ENCODE peak calls at places on chromosomes 1 and 21, in four cellular contexts. One of them, this sample, is unnamed.
A peak's percentile ranks its signal among the peaks of the same experiment; 100 is the strongest.

GRCh38 chr1:156675271-156675708 is 1.9 kb downstream of the NES start:
- DNase-seq in NCI-H1105: no peak
- DNase-seq in NCI-H1092: no peak
- DNase-seq in activated T-helper 1 cell treated with anti-CD3 and anti-CD28 coated beads, Interleukin-12 subunit alpha, Interleukin-12 subunit beta, Interleukin-2, Interleukin-4 antibody, amounts not matched to agents 30 ng/mL and 10 ng/mL and 1 ng/mL, durations not matched to agents 14 hours and 24 hours and 36 hours: no peak
- DNase-seq in this sample: no peak

GRCh38 chr1:91020967-91021685 is 709 bp downstream of the ZNF644 start:
- DNase-seq in NCI-H1105: peak; percentile 94
- DNase-seq in NCI-H1092: peak; percentile 88
- DNase-seq in activated T-helper 1 cell treated with anti-CD3 and anti-CD28 coated beads, Interleukin-12 subunit alpha, Interleukin-12 subunit beta, Interleukin-2, Interleukin-4 antibody, amounts not matched to agents 30 ng/mL and 10 ng/mL and 1 ng/mL, durations not matched to agents 14 hours and 24 hours and 36 hours: peak; percentile 65
- DNase-seq in this sample: peak; percentile 87

GRCh38 chr1:116538527-116538926 is 32.3 kb downstream of the CD58 start:
- DNase-seq in NCI-H1105: no peak
- DNase-seq in NCI-H1092: no peak
- DNase-seq in activated T-helper 1 cell treated with anti-CD3 and anti-CD28 coated beads, Interleukin-12 subunit alpha, Interleukin-12 subunit beta, Interleukin-2, Interleukin-4 antibody, amounts not matched to agents 30 ng/mL and 10 ng/mL and 1 ng/mL, durations not matched to agents 14 hours and 24 hours and 36 hours: peak; percentile 51
- DNase-seq in this sample: peak; percentile 42

GRCh38 chr1:3749512-3749911 is 2.7 kb upstream of the CCDC27 start:
- DNase-seq in NCI-H1105: no peak
- DNase-seq in NCI-H1092: no peak
- DNase-seq in activated T-helper 1 cell treated with anti-CD3 and anti-CD28 coated beads, Interleukin-12 subunit alpha, Interleukin-12 subunit beta, Interleukin-2, Interleukin-4 antibody, amounts not matched to agents 30 ng/mL and 10 ng/mL and 1 ng/mL, durations not matched to agents 14 hours and 24 hours and 36 hours: no peak
- DNase-seq in this sample: no peak

GRCh38 chr1:244388961-244389360 is 62.7 kb downstream of the ADSS2 start:
- DNase-seq in NCI-H1105: no peak
- DNase-seq in NCI-H1092: no peak
- DNase-seq in activated T-helper 1 cell treated with anti-CD3 and anti-CD28 coated beads, Interleukin-12 subunit alpha, Interleukin-12 subunit beta, Interleukin-2, Interleukin-4 antibody, amounts not matched to agents 30 ng/mL and 10 ng/mL and 1 ng/mL, durations not matched to agents 14 hours and 24 hours and 36 hours: no peak
- DNase-seq in this sample: no peak

GRCh38 chr1:34977210-34977471 is 8.0 kb downstream of the TMEM35B start:
- DNase-seq in NCI-H1105: no peak
- DNase-seq in NCI-H1092: no peak
- DNase-seq in activated T-helper 1 cell treated with anti-CD3 and anti-CD28 coated beads, Interleukin-12 subunit alpha, Interleukin-12 subunit beta, Interleukin-2, Interleukin-4 antibody, amounts not matched to agents 30 ng/mL and 10 ng/mL and 1 ng/mL, durations not matched to agents 14 hours and 24 hours and 36 hours: no peak
- DNase-seq in this sample: no peak

GRCh38 chr1:11982010-11982392 is 1.8 kb downstream of the MFN2 start:
- DNase-seq in NCI-H1105: no peak
- DNase-seq in NCI-H1092: no peak
- DNase-seq in activated T-helper 1 cell treated with anti-CD3 and anti-CD28 coated beads, Interleukin-12 subunit alpha, Interleukin-12 subunit beta, Interleukin-2, Interleukin-4 antibody, amounts not matched to agents 30 ng/mL and 10 ng/mL and 1 ng/mL, durations not matched to agents 14 hours and 24 hours and 36 hours: no peak
- DNase-seq in this sample: no peak

GRCh38 chr21:43193651-43194302 is 25.0 kb downstream of the CRYAA start:
- DNase-seq in NCI-H1105: no peak
- DNase-seq in NCI-H1092: peak; percentile 26
- DNase-seq in activated T-helper 1 cell treated with anti-CD3 and anti-CD28 coated beads, Interleukin-12 subunit alpha, Interleukin-12 subunit beta, Interleukin-2, Interleukin-4 antibody, amounts not matched to agents 30 ng/mL and 10 ng/mL and 1 ng/mL, durations not matched to agents 14 hours and 24 hours and 36 hours: no peak
- DNase-seq in this sample: no peak

GRCh38 chr21:29145837-29146453 is 15.5 kb downstream of the MAP3K7CL start:
- DNase-seq in NCI-H1105: no peak
- DNase-seq in NCI-H1092: no peak
- DNase-seq in activated T-helper 1 cell treated with anti-CD3 and anti-CD28 coated beads, Interleukin-12 subunit alpha, Interleukin-12 subunit beta, Interleukin-2, Interleukin-4 antibody, amounts not matched to agents 30 ng/mL and 10 ng/mL and 1 ng/mL, durations not matched to agents 14 hours and 24 hours and 36 hours: no peak
- DNase-seq in this sample: no peak

GRCh38 chr1:182761396-182762395 is 27.9 kb upstream of the NPL start:
- DNase-seq in NCI-H1105: peak; percentile 9
- DNase-seq in NCI-H1092: no peak
- DNase-seq in activated T-helper 1 cell treated with anti-CD3 and anti-CD28 coated beads, Interleukin-12 subunit alpha, Interleukin-12 subunit beta, Interleukin-2, Interleukin-4 antibody, amounts not matched to agents 30 ng/mL and 10 ng/mL and 1 ng/mL, durations not matched to agents 14 hours and 24 hours and 36 hours: no peak
- DNase-seq in this sample: no peak

GRCh38 chr1:28341591-28341990 is 12.8 kb downstream of the MED18 start:
- DNase-seq in NCI-H1105: no peak
- DNase-seq in NCI-H1092: no peak
- DNase-seq in activated T-helper 1 cell treated with anti-CD3 and anti-CD28 coated beads, Interleukin-12 subunit alpha, Interleukin-12 subunit beta, Interleukin-2, Interleukin-4 antibody, amounts not matched to agents 30 ng/mL and 10 ng/mL and 1 ng/mL, durations not matched to agents 14 hours and 24 hours and 36 hours: no peak
- DNase-seq in this sample: no peak

GRCh38 chr1:162003825-162004205 is 19.9 kb downstream of the OLFML2B start:
- DNase-seq in NCI-H1105: no peak
- DNase-seq in NCI-H1092: no peak
- DNase-seq in activated T-helper 1 cell treated with anti-CD3 and anti-CD28 coated beads, Interleukin-12 subunit alpha, Interleukin-12 subunit beta, Interleukin-2, Interleukin-4 antibody, amounts not matched to agents 30 ng/mL and 10 ng/mL and 1 ng/mL, durations not matched to agents 14 hours and 24 hours and 36 hours: no peak
- DNase-seq in this sample: no peak

GRCh38 chr1:147741075-147741474 is 19.3 kb downstream of the GJA5 start:
- DNase-seq in NCI-H1105: no peak
- DNase-seq in NCI-H1092: no peak
- DNase-seq in activated T-helper 1 cell treated with anti-CD3 and anti-CD28 coated beads, Interleukin-12 subunit alpha, Interleukin-12 subunit beta, Interleukin-2, Interleukin-4 antibody, amounts not matched to agents 30 ng/mL and 10 ng/mL and 1 ng/mL, durations not matched to agents 14 hours and 24 hours and 36 hours: no peak
- DNase-seq in this sample: no peak

GRCh38 chr1:35642472-35642955 is 1.2 kb upstream of the PSMB2 start:
- DNase-seq in NCI-H1105: no peak
- DNase-seq in NCI-H1092: no peak
- DNase-seq in activated T-helper 1 cell treated with anti-CD3 and anti-CD28 coated beads, Interleukin-12 subunit alpha, Interleukin-12 subunit beta, Interleukin-2, Interleukin-4 antibody, amounts not matched to agents 30 ng/mL and 10 ng/mL and 1 ng/mL, durations not matched to agents 14 hours and 24 hours and 36 hours: no peak
- DNase-seq in this sample: no peak

GRCh38 chr1:215181518-215181917 is 99.0 kb downstream of the KCNK2 start:
- DNase-seq in NCI-H1105: no peak
- DNase-seq in NCI-H1092: no peak
- DNase-seq in activated T-helper 1 cell treated with anti-CD3 and anti-CD28 coated beads, Interleukin-12 subunit alpha, Interleukin-12 subunit beta, Interleukin-2, Interleukin-4 antibody, amounts not matched to agents 30 ng/mL and 10 ng/mL and 1 ng/mL, durations not matched to agents 14 hours and 24 hours and 36 hours: no peak
- DNase-seq in this sample: no peak

GRCh38 chr1:38777464-38777957 is 82.1 kb downstream of the RRAGC start:
- DNase-seq in NCI-H1105: no peak
- DNase-seq in NCI-H1092: no peak
- DNase-seq in activated T-helper 1 cell treated with anti-CD3 and anti-CD28 coated beads, Interleukin-12 subunit alpha, Interleukin-12 subunit beta, Interleukin-2, Interleukin-4 antibody, amounts not matched to agents 30 ng/mL and 10 ng/mL and 1 ng/mL, durations not matched to agents 14 hours and 24 hours and 36 hours: no peak
- DNase-seq in this sample: no peak

GRCh38 chr21:44460441-44460755 is 5.1 kb downstream of the LRRC3 start:
- DNase-seq in NCI-H1105: no peak
- DNase-seq in NCI-H1092: no peak
- DNase-seq in activated T-helper 1 cell treated with anti-CD3 and anti-CD28 coated beads, Interleukin-12 subunit alpha, Interleukin-12 subunit beta, Interleukin-2, Interleukin-4 antibody, amounts not matched to agents 30 ng/mL and 10 ng/mL and 1 ng/mL, durations not matched to agents 14 hours and 24 hours and 36 hours: no peak
- DNase-seq in this sample: no peak

GRCh38 chr1:227072991-227073390 is 132.9 kb downstream of the COQ8A start:
- DNase-seq in NCI-H1105: no peak
- DNase-seq in NCI-H1092: no peak
- DNase-seq in activated T-helper 1 cell treated with anti-CD3 and anti-CD28 coated beads, Interleukin-12 subunit alpha, Interleukin-12 subunit beta, Interleukin-2, Interleukin-4 antibody, amounts not matched to agents 30 ng/mL and 10 ng/mL and 1 ng/mL, durations not matched to agents 14 hours and 24 hours and 36 hours: no peak
- DNase-seq in this sample: no peak

GRCh38 chr1:173758980-173759379 is 44.2 kb downstream of the KLHL20 start:
- DNase-seq in NCI-H1105: no peak
- DNase-seq in NCI-H1092: no peak
- DNase-seq in activated T-helper 1 cell treated with anti-CD3 and anti-CD28 coated beads, Interleukin-12 subunit alpha, Interleukin-12 subunit beta, Interleukin-2, Interleukin-4 antibody, amounts not matched to agents 30 ng/mL and 10 ng/mL and 1 ng/mL, durations not matched to agents 14 hours and 24 hours and 36 hours: no peak
- DNase-seq in this sample: no peak

GRCh38 chr1:41282679-41283317 is 40.7 kb upstream of the SCMH1 start:
- DNase-seq in NCI-H1105: no peak
- DNase-seq in NCI-H1092: no peak
- DNase-seq in activated T-helper 1 cell treated with anti-CD3 and anti-CD28 coated beads, Interleukin-12 subunit alpha, Interleukin-12 subunit beta, Interleukin-2, Interleukin-4 antibody, amounts not matched to agents 30 ng/mL and 10 ng/mL and 1 ng/mL, durations not matched to agents 14 hours and 24 hours and 36 hours: no peak
- DNase-seq in this sample: peak; percentile 6

GRCh38 chr1:92108631-92109030 is 28.5 kb downstream of the BTBD8 start:
- DNase-seq in NCI-H1105: no peak
- DNase-seq in NCI-H1092: no peak
- DNase-seq in activated T-helper 1 cell treated with anti-CD3 and anti-CD28 coated beads, Interleukin-12 subunit alpha, Interleukin-12 subunit beta, Interleukin-2, Interleukin-4 antibody, amounts not matched to agents 30 ng/mL and 10 ng/mL and 1 ng/mL, durations not matched to agents 14 hours and 24 hours and 36 hours: no peak
- DNase-seq in this sample: no peak

GRCh38 chr1:222843434-222844107 is 28.7 kb downstream of the DISP1 start:
- DNase-seq in NCI-H1105: no peak
- DNase-seq in NCI-H1092: no peak
- DNase-seq in activated T-helper 1 cell treated with anti-CD3 and anti-CD28 coated beads, Interleukin-12 subunit alpha, Interleukin-12 subunit beta, Interleukin-2, Interleukin-4 antibody, amounts not matched to agents 30 ng/mL and 10 ng/mL and 1 ng/mL, durations not matched to agents 14 hours and 24 hours and 36 hours: no peak
- DNase-seq in this sample: no peak

GRCh38 chr1:49841767-49842166 is 182.0 kb downstream of the AGBL4 start:
- DNase-seq in NCI-H1105: no peak
- DNase-seq in NCI-H1092: no peak
- DNase-seq in activated T-helper 1 cell treated with anti-CD3 and anti-CD28 coated beads, Interleukin-12 subunit alpha, Interleukin-12 subunit beta, Interleukin-2, Interleukin-4 antibody, amounts not matched to agents 30 ng/mL and 10 ng/mL and 1 ng/mL, durations not matched to agents 14 hours and 24 hours and 36 hours: no peak
- DNase-seq in this sample: no peak

GRCh38 chr1:150765229-150765976 is at the start of gene CTSS:
- DNase-seq in NCI-H1105: no peak
- DNase-seq in NCI-H1092: no peak
- DNase-seq in activated T-helper 1 cell treated with anti-CD3 and anti-CD28 coated beads, Interleukin-12 subunit alpha, Interleukin-12 subunit beta, Interleukin-2, Interleukin-4 antibody, amounts not matched to agents 30 ng/mL and 10 ng/mL and 1 ng/mL, durations not matched to agents 14 hours and 24 hours and 36 hours: no peak
- DNase-seq in this sample: no peak

GRCh38 chr1:240055978-240056772 is 35.5 kb upstream of the FMN2 start:
- DNase-seq in NCI-H1105: no peak
- DNase-seq in NCI-H1092: peak; percentile 31
- DNase-seq in activated T-helper 1 cell treated with anti-CD3 and anti-CD28 coated beads, Interleukin-12 subunit alpha, Interleukin-12 subunit beta, Interleukin-2, Interleukin-4 antibody, amounts not matched to agents 30 ng/mL and 10 ng/mL and 1 ng/mL, durations not matched to agents 14 hours and 24 hours and 36 hours: no peak
- DNase-seq in this sample: no peak

GRCh38 chr1:201016943-201017827 is 6.3 kb downstream of the KIF21B start:
- DNase-seq in NCI-H1105: no peak
- DNase-seq in NCI-H1092: no peak
- DNase-seq in activated T-helper 1 cell treated with anti-CD3 and anti-CD28 coated beads, Interleukin-12 subunit alpha, Interleukin-12 subunit beta, Interleukin-2, Interleukin-4 antibody, amounts not matched to agents 30 ng/mL and 10 ng/mL and 1 ng/mL, durations not matched to agents 14 hours and 24 hours and 36 hours: no peak
- DNase-seq in this sample: no peak

GRCh38 chr1:217402301-217402700 is 228.6 kb downstream of the GPATCH2 start:
- DNase-seq in NCI-H1105: no peak
- DNase-seq in NCI-H1092: no peak
- DNase-seq in activated T-helper 1 cell treated with anti-CD3 and anti-CD28 coated beads, Interleukin-12 subunit alpha, Interleukin-12 subunit beta, Interleukin-2, Interleukin-4 antibody, amounts not matched to agents 30 ng/mL and 10 ng/mL and 1 ng/mL, durations not matched to agents 14 hours and 24 hours and 36 hours: no peak
- DNase-seq in this sample: no peak

GRCh38 chr1:230771773-230772354 is 24.7 kb downstream of the CAPN9 start:
- DNase-seq in NCI-H1105: no peak
- DNase-seq in NCI-H1092: no peak
- DNase-seq in activated T-helper 1 cell treated with anti-CD3 and anti-CD28 coated beads, Interleukin-12 subunit alpha, Interleukin-12 subunit beta, Interleukin-2, Interleukin-4 antibody, amounts not matched to agents 30 ng/mL and 10 ng/mL and 1 ng/mL, durations not matched to agents 14 hours and 24 hours and 36 hours: no peak
- DNase-seq in this sample: no peak

GRCh38 chr1:146032613-146033219 is 11.2 kb upstream of the HJV start:
- DNase-seq in NCI-H1105: peak; percentile 39
- DNase-seq in NCI-H1092: peak; percentile 16
- DNase-seq in activated T-helper 1 cell treated with anti-CD3 and anti-CD28 coated beads, Interleukin-12 subunit alpha, Interleukin-12 subunit beta, Interleukin-2, Interleukin-4 antibody, amounts not matched to agents 30 ng/mL and 10 ng/mL and 1 ng/mL, durations not matched to agents 14 hours and 24 hours and 36 hours: no peak
- DNase-seq in this sample: no peak

GRCh38 chr1:11924334-11925195 is 1.7 kb downstream of the KIAA2013 start:
- DNase-seq in NCI-H1105: no peak
- DNase-seq in NCI-H1092: no peak
- DNase-seq in activated T-helper 1 cell treated with anti-CD3 and anti-CD28 coated beads, Interleukin-12 subunit alpha, Interleukin-12 subunit beta, Interleukin-2, Interleukin-4 antibody, amounts not matched to agents 30 ng/mL and 10 ng/mL and 1 ng/mL, durations not matched to agents 14 hours and 24 hours and 36 hours: no peak
- DNase-seq in this sample: no peak

GRCh38 chr1:222288056-222288455 is 259.8 kb downstream of the HHIPL2 start:
- DNase-seq in NCI-H1105: no peak
- DNase-seq in NCI-H1092: no peak
- DNase-seq in activated T-helper 1 cell treated with anti-CD3 and anti-CD28 coated beads, Interleukin-12 subunit alpha, Interleukin-12 subunit beta, Interleukin-2, Interleukin-4 antibody, amounts not matched to agents 30 ng/mL and 10 ng/mL and 1 ng/mL, durations not matched to agents 14 hours and 24 hours and 36 hours: no peak
- DNase-seq in this sample: no peak

This sample was measured in NK-92 treated with Interleukin-12 subunit alpha and Interleukin-12 subunit beta, amount 100 ng/mL, for 24 hours.